ENCODE peak calls at places on chromosome 7, in four cellular contexts. R is Panc1, X is lower lobe of right lung, V is psoas muscle. H is an unnamed sample.

GRCh38 chr7:100435401-100436304 is 644 bp downstream of the PPP1R35 start:
- DNase-seq in X (peak; percentile 69), R (no peak), V (peak; percentile 30), H (peak; percentile 48)

GRCh38 chr7:2495402-2496309 is 19.5 kb upstream of the GRIFIN start:
- DNase-seq in V (no peak), X (no peak), R (no peak), H (no peak)

GRCh38 chr7:18345641-18346234 is 149.8 kb upstream of the HDAC9 start:
- DNase-seq in X (no peak), R (peak; percentile 43), V (no peak), H (no peak)

GRCh38 chr7:37284805-37285211 is 163.9 kb downstream of the ELMO1 start:
- DNase-seq in X (peak; percentile 59), R (peak; percentile 35), V (peak; percentile 39), H (peak; percentile 25)

GRCh38 chr7:101884671-101885596 is 67.5 kb downstream of the CUX1 start:
- DNase-seq in R (no peak), V (no peak), X (no peak), H (no peak)

GRCh38 chr7:19235680-19236079 is 90.5 kb upstream of the FERD3L start:
- DNase-seq in R (no peak), X (no peak), V (no peak), H (no peak)

GRCh38 chr7:133167300-133167699 is 85.4 kb upstream of the CHCHD3 start:
- DNase-seq in X (no peak), R (no peak), V (no peak), H (no peak)

GRCh38 chr7:23712368-23713284 is 2.6 kb downstream of the STK31 start:
- DNase-seq in V (no peak), R (peak; percentile 74), X (no peak), H (no peak)

GRCh38 chr7:143002856-143003255 is 24.1 kb downstream of the OR9A2 start:
- DNase-seq in R (no peak), X (peak; percentile 47), V (no peak), H (no peak)

GRCh38 chr7:100478966-100479660 is at the start of gene TSC22D4:
- DNase-seq in V (peak; percentile 94), X (peak; percentile 93), R (peak; percentile 72), H (peak; percentile 81)

GRCh38 chr7:96328016-96328415 is 6.1 kb upstream of the SLC25A13 start:
- DNase-seq in R (no peak), V (no peak), X (no peak), H (no peak)

GRCh38 chr7:1588978-1589377 is 19.1 kb upstream of the PSMG3 start:
- DNase-seq in V (no peak), X (no peak), R (no peak), H (no peak)

GRCh38 chr7:70189776-70190175 is 591.5 kb downstream of the AUTS2 start:
- DNase-seq in R (no peak), X (no peak), V (no peak), H (no peak)

GRCh38 chr7:70189261-70189660 is 591.0 kb downstream of the AUTS2 start:
- DNase-seq in V (no peak), X (no peak), R (no peak), H (no peak)

GRCh38 chr7:70190266-70190665 is 592.0 kb downstream of the AUTS2 start:
- DNase-seq in X (no peak), V (no peak), R (no peak), H (no peak)

GRCh38 chr7:70193514-70193913 is 595.2 kb downstream of the AUTS2 start:
- DNase-seq in V (no peak), R (no peak), X (no peak), H (no peak)
- TF ChIP-seq CTCF in V (peak; percentile 18), R (peak; percentile 35), X (peak; percentile 27), H (no peak)

GRCh38 chr7:148940702-148941597 is 56.9 kb upstream of the EZH2 start:
- DNase-seq in R (peak; percentile 93), X (peak; percentile 89), V (peak; percentile 83), H (peak; percentile 68)

GRCh38 chr7:148944935-148945934 is 61.1 kb upstream of the EZH2 start:
- DNase-seq in R (no peak), V (no peak), X (no peak), H (no peak)

GRCh38 chr7:148939128-148939747 is 55.1 kb upstream of the EZH2 start:
- DNase-seq in V (no peak), R (no peak), X (no peak), H (no peak)

DNA sequence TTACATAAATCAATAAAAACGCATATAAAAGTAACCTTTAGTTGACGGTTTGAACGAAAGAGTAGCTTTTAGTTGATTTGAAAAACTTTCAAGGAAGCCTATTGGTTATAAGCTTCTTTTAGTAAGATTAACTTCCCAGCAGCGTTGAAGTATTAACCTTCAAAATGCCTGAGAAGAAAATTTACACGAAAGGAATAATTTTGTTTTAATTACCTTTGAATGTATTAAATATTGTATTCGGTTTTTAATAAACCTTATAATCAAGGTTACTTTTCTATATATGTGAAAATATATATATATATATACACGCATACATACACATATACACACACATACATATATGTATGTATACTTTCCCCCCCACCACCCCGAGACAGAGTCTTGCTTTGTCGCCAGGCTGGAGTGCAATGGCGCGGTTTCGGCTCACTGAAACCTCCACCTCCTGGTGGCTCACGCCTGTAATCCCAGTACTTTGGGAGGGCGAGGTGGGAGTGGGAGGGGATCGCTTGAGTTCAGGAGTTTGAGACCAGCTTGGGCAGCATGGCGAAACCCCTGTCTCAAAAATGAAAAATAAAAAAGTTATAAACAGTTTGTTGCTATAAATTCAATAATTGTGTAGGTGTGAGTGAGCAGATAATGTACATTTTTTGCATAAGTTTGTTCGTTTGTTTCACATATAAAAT is 57.6 kb upstream of the EZH2 start:
- DNase-seq in X (peak; percentile 76), R (peak; percentile 82), V (peak; percentile 49), H (no peak)
- TF ChIP-seq CTCF in X (peak; percentile 31), R (no peak), V (peak; percentile 44), H (no peak)

DNA sequence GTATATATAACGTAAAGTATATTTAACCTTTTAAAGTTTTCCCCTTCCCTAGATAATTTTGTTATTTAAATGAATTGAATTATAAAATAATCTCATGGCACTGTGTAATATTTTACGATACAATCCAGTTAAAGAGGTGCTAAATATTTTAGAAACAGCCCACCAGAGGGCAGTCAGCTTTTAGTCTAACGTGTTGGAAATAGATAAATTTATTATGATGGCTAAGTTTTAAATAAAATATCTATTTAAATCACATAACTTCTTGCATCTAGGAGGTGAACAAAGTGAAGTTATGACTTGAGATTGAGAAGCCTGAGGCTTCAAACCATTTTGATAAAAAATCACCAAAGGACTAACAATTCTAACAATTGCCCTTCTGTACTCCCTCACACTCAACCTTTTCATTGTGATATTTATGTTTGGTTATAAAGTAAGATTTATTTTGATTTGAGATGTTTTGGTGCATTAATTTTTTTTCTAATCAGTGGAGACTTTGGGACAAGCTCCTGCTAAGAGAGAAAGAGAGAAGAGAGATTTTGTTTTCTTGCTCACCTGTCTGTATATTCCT is 171.5 kb upstream of the SP4 start:
- DNase-seq in R (no peak), X (no peak), V (no peak), H (no peak)
- TF ChIP-seq CTCF in R (peak; percentile 57), X (peak; percentile 41), V (peak; percentile 40), H (no peak)

GRCh38 chr7:49855281-49855980 is 82.0 kb downstream of the VWC2 start:
- DNase-seq in V (no peak), X (no peak), R (no peak), H (no peak)

GRCh38 chr7:49852619-49853462 is 79.4 kb downstream of the VWC2 start:
- DNase-seq in V (no peak), R (peak; percentile 62), X (no peak), H (no peak)

GRCh38 chr7:49848211-49848841 is 74.9 kb downstream of the VWC2 start:
- DNase-seq in R (no peak), V (no peak), X (no peak), H (no peak)

GRCh38 chr7:49845626-49846025 is 72.2 kb downstream of the VWC2 start:
- DNase-seq in X (no peak), R (no peak), V (no peak), H (no peak)

GRCh38 chr7:49850921-49851613 is 77.6 kb downstream of the VWC2 start:
- DNase-seq in V (no peak), R (no peak), X (no peak), H (no peak)
- TF ChIP-seq CTCF in V (no peak), R (peak; percentile 57), X (no peak), H (no peak)

GRCh38 chr7:158911145-158911544 is 54.8 kb downstream of the DYNC2I1 start:
- DNase-seq in X (no peak), V (no peak), R (no peak), H (no peak)
- TF ChIP-seq CTCF in X (no peak), V (no peak), R (no peak), H (no peak)

GRCh38 chr7:81244213-81244612 is 325.4 kb upstream of the SEMA3C start:
- DNase-seq in V (no peak), X (no peak), R (no peak), H (no peak)
- TF ChIP-seq CTCF in V (no peak), X (no peak), R (peak; percentile 23), H (no peak)

GRCh38 chr7:157432541-157432956 is 95.7 kb downstream of the DNAJB6 start:
- DNase-seq in V (no peak), X (peak; percentile 54), R (peak; percentile 13), H (no peak)

GRCh38 chr7:157434231-157434630 is 97.4 kb downstream of the DNAJB6 start:
- DNase-seq in R (no peak), V (no peak), X (peak; percentile 20), H (no peak)

GRCh38 chr7:157433628-157434027 is 96.8 kb downstream of the DNAJB6 start:
- DNase-seq in X (peak; percentile 20), V (no peak), R (no peak), H (no peak)

GRCh38 chr7:157431951-157432540 is 95.2 kb downstream of the DNAJB6 start:
- DNase-seq in R (no peak), X (peak; percentile 46), V (no peak), H (no peak)

DNA sequence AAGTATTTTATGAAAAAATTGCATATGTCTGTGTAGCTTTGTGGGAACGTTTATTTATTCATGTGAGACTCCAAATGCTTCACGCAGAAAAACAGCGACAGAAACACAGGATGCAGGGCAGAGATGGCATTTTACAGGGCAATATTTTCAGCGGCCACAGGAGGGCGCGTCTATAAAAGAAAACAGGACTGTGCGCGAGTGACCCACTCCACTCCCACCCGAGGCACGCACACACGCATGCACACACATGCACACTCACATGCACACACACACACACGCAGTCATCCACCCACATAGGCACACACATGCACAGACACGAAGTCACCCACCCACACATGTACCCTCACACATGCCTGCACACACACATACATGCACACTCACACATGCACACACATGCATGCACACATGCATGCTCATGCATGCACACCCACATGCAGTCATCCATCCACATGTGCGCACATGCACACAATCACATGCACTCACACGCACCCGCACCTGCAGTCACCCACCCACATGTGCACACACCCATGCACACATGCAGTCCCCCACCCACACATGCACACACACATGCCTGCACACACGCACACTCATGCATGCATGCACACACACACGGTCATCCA is 96.3 kb downstream of the DNAJB6 start:
- DNase-seq in R (peak; percentile 28), X (peak; percentile 52), V (no peak), H (no peak)
- TF ChIP-seq CTCF in R (peak; percentile 84), X (peak; percentile 67), V (peak; percentile 59), H (no peak)

GRCh38 chr7:72476608-72477305 is 64.6 kb upstream of the CALN1 start:
- DNase-seq in X (no peak), V (no peak), R (no peak), H (no peak)
- TF ChIP-seq CTCF in X (no peak), V (no peak), R (no peak), H (no peak)